ENCODE peak calls at places on chromosomes 6 and 20, in nine cellular contexts. One of them, this sample, is unnamed.

GRCh38 chr6:10411131-10411914 is 3.6 kb downstream of the TFAP2A start:
- DNase-seq in activated T-cell treated with anti-CD3 and anti-CD28 coated beads for 4 hours: no peak
- DNase-seq in NCI-H82: peak
- DNase-seq in osteocyte: no peak
- DNase-seq in stimulated activated CD4-positive, alpha-beta T cell treated with anti-CD3 and anti-CD28 coated beads, Interleukin-15, amount 100 ng/mL, for 24 hours: no peak
- DNase-seq in right cardiac atrium: no peak
- DNase-seq in ELF-1: no peak
- DNase-seq in SJSA1: peak
- DNase-seq in nucleus accumbens: no peak
- DNase-seq in this sample: peak

GRCh38 chr20:35643045-35643444 is 21.7 kb downstream of the CPNE1 start:
- DNase-seq in activated T-cell treated with anti-CD3 and anti-CD28 coated beads for 4 hours: no peak
- DNase-seq in NCI-H82: peak
- DNase-seq in SJSA1: no peak
- DNase-seq in nucleus accumbens: no peak
- DNase-seq in ELF-1: no peak
- DNase-seq in stimulated activated CD4-positive, alpha-beta T cell treated with anti-CD3 and anti-CD28 coated beads, Interleukin-15, amount 100 ng/mL, for 24 hours: no peak
- DNase-seq in osteocyte: no peak
- DNase-seq in right cardiac atrium: no peak
- DNase-seq in this sample: no peak

GRCh38 chr6:52538252-52538905 is 38.5 kb downstream of the TRAM2 start:
- DNase-seq in ELF-1: no peak
- DNase-seq in nucleus accumbens: no peak
- DNase-seq in SJSA1: peak
- DNase-seq in stimulated activated CD4-positive, alpha-beta T cell treated with anti-CD3 and anti-CD28 coated beads, Interleukin-15, amount 100 ng/mL, for 24 hours: no peak
- DNase-seq in right cardiac atrium: no peak
- DNase-seq in osteocyte: no peak
- DNase-seq in activated T-cell treated with anti-CD3 and anti-CD28 coated beads for 4 hours: no peak
- DNase-seq in NCI-H82: no peak
- DNase-seq in this sample: no peak

GRCh38 chr6:44966449-44967091 is 361.6 kb upstream of the RUNX2 start:
- DNase-seq in NCI-H82: peak
- DNase-seq in right cardiac atrium: no peak
- DNase-seq in ELF-1: no peak
- DNase-seq in SJSA1: peak
- DNase-seq in nucleus accumbens: no peak
- DNase-seq in osteocyte: no peak
- DNase-seq in stimulated activated CD4-positive, alpha-beta T cell treated with anti-CD3 and anti-CD28 coated beads, Interleukin-15, amount 100 ng/mL, for 24 hours: no peak
- DNase-seq in activated T-cell treated with anti-CD3 and anti-CD28 coated beads for 4 hours: no peak
- DNase-seq in this sample: peak

GRCh38 chr6:170371588-170371987 is 65.0 kb downstream of the FAM120B start:
- DNase-seq in osteocyte: no peak
- DNase-seq in ELF-1: peak
- DNase-seq in stimulated activated CD4-positive, alpha-beta T cell treated with anti-CD3 and anti-CD28 coated beads, Interleukin-15, amount 100 ng/mL, for 24 hours: no peak
- DNase-seq in nucleus accumbens: no peak
- DNase-seq in right cardiac atrium: peak
- DNase-seq in SJSA1: no peak
- DNase-seq in NCI-H82: peak
- DNase-seq in activated T-cell treated with anti-CD3 and anti-CD28 coated beads for 4 hours: no peak
- DNase-seq in this sample: no peak

GRCh38 chr20:23244916-23245552 is 105.6 kb upstream of the NXT1 start:
- DNase-seq in SJSA1: no peak
- DNase-seq in ELF-1: no peak
- DNase-seq in activated T-cell treated with anti-CD3 and anti-CD28 coated beads for 4 hours: no peak
- DNase-seq in osteocyte: no peak
- DNase-seq in nucleus accumbens: no peak
- DNase-seq in stimulated activated CD4-positive, alpha-beta T cell treated with anti-CD3 and anti-CD28 coated beads, Interleukin-15, amount 100 ng/mL, for 24 hours: no peak
- DNase-seq in right cardiac atrium: no peak
- DNase-seq in NCI-H82: no peak
- DNase-seq in this sample: no peak

GRCh38 chr6:81787313-81788068 is 35.0 kb upstream of the TENT5A start:
- DNase-seq in activated T-cell treated with anti-CD3 and anti-CD28 coated beads for 4 hours: no peak
- DNase-seq in stimulated activated CD4-positive, alpha-beta T cell treated with anti-CD3 and anti-CD28 coated beads, Interleukin-15, amount 100 ng/mL, for 24 hours: no peak
- DNase-seq in NCI-H82: peak
- DNase-seq in nucleus accumbens: no peak
- DNase-seq in SJSA1: no peak
- DNase-seq in ELF-1: no peak
- DNase-seq in osteocyte: no peak
- DNase-seq in right cardiac atrium: no peak
- DNase-seq in this sample: no peak

GRCh38 chr6:158813032-158813431 is 6.1 kb downstream of the EZR start:
- DNase-seq in right cardiac atrium: no peak
- DNase-seq in activated T-cell treated with anti-CD3 and anti-CD28 coated beads for 4 hours: no peak
- DNase-seq in ELF-1: no peak
- DNase-seq in nucleus accumbens: no peak
- DNase-seq in osteocyte: no peak
- DNase-seq in stimulated activated CD4-positive, alpha-beta T cell treated with anti-CD3 and anti-CD28 coated beads, Interleukin-15, amount 100 ng/mL, for 24 hours: no peak
- DNase-seq in SJSA1: no peak
- DNase-seq in NCI-H82: no peak
- DNase-seq in this sample: no peak

GRCh38 chr6:48078092-48078491 is 32.9 kb downstream of the PTCHD4 start:
- DNase-seq in activated T-cell treated with anti-CD3 and anti-CD28 coated beads for 4 hours: no peak
- DNase-seq in ELF-1: no peak
- DNase-seq in SJSA1: no peak
- DNase-seq in osteocyte: no peak
- DNase-seq in stimulated activated CD4-positive, alpha-beta T cell treated with anti-CD3 and anti-CD28 coated beads, Interleukin-15, amount 100 ng/mL, for 24 hours: no peak
- DNase-seq in right cardiac atrium: no peak
- DNase-seq in nucleus accumbens: no peak
- DNase-seq in NCI-H82: no peak
- DNase-seq in this sample: no peak

GRCh38 chr6:166236586-166236985 is 68.9 kb upstream of the TBXT start:
- DNase-seq in right cardiac atrium: no peak
- DNase-seq in SJSA1: no peak
- DNase-seq in nucleus accumbens: no peak
- DNase-seq in ELF-1: no peak
- DNase-seq in stimulated activated CD4-positive, alpha-beta T cell treated with anti-CD3 and anti-CD28 coated beads, Interleukin-15, amount 100 ng/mL, for 24 hours: no peak
- DNase-seq in NCI-H82: no peak
- DNase-seq in osteocyte: no peak
- DNase-seq in activated T-cell treated with anti-CD3 and anti-CD28 coated beads for 4 hours: no peak
- DNase-seq in this sample: no peak

GRCh38 chr6:101666256-101666655 is 272.7 kb downstream of the GRIK2 start:
- DNase-seq in stimulated activated CD4-positive, alpha-beta T cell treated with anti-CD3 and anti-CD28 coated beads, Interleukin-15, amount 100 ng/mL, for 24 hours: no peak
- DNase-seq in ELF-1: no peak
- DNase-seq in osteocyte: no peak
- DNase-seq in NCI-H82: no peak
- DNase-seq in activated T-cell treated with anti-CD3 and anti-CD28 coated beads for 4 hours: no peak
- DNase-seq in right cardiac atrium: no peak
- DNase-seq in nucleus accumbens: no peak
- DNase-seq in SJSA1: peak
- DNase-seq in this sample: no peak

GRCh38 chr20:20711413-20711812 is 1.0 kb downstream of the RALGAPA2 start:
- DNase-seq in ELF-1: no peak
- DNase-seq in stimulated activated CD4-positive, alpha-beta T cell treated with anti-CD3 and anti-CD28 coated beads, Interleukin-15, amount 100 ng/mL, for 24 hours: peak
- DNase-seq in NCI-H82: no peak
- DNase-seq in activated T-cell treated with anti-CD3 and anti-CD28 coated beads for 4 hours: no peak
- DNase-seq in SJSA1: no peak
- DNase-seq in right cardiac atrium: no peak
- DNase-seq in nucleus accumbens: no peak
- DNase-seq in osteocyte: no peak
- DNase-seq in this sample: no peak

GRCh38 chr6:114747995-114748625 is 405.3 kb upstream of the HS3ST5 start:
- DNase-seq in activated T-cell treated with anti-CD3 and anti-CD28 coated beads for 4 hours: no peak
- DNase-seq in stimulated activated CD4-positive, alpha-beta T cell treated with anti-CD3 and anti-CD28 coated beads, Interleukin-15, amount 100 ng/mL, for 24 hours: peak
- DNase-seq in osteocyte: peak
- DNase-seq in ELF-1: no peak
- DNase-seq in right cardiac atrium: peak
- DNase-seq in SJSA1: peak
- DNase-seq in NCI-H82: peak
- DNase-seq in nucleus accumbens: peak
- DNase-seq in this sample: peak

GRCh38 chr6:158040051-158040803 is 58.6 kb downstream of the SYNJ2 start:
- DNase-seq in osteocyte: no peak
- DNase-seq in activated T-cell treated with anti-CD3 and anti-CD28 coated beads for 4 hours: no peak
- DNase-seq in stimulated activated CD4-positive, alpha-beta T cell treated with anti-CD3 and anti-CD28 coated beads, Interleukin-15, amount 100 ng/mL, for 24 hours: peak
- DNase-seq in right cardiac atrium: no peak
- DNase-seq in nucleus accumbens: no peak
- DNase-seq in SJSA1: peak
- DNase-seq in ELF-1: peak
- DNase-seq in NCI-H82: no peak
- DNase-seq in this sample: peak

GRCh38 chr20:50762435-50763201 is 31.2 kb downstream of the PARD6B start:
- DNase-seq in osteocyte: peak
- DNase-seq in nucleus accumbens: peak
- DNase-seq in SJSA1: peak
- DNase-seq in activated T-cell treated with anti-CD3 and anti-CD28 coated beads for 4 hours: no peak
- DNase-seq in ELF-1: no peak
- DNase-seq in stimulated activated CD4-positive, alpha-beta T cell treated with anti-CD3 and anti-CD28 coated beads, Interleukin-15, amount 100 ng/mL, for 24 hours: no peak
- DNase-seq in NCI-H82: no peak
- DNase-seq in right cardiac atrium: peak
- DNase-seq in this sample: peak

GRCh38 chr6:27505209-27506027 is 32.5 kb upstream of the ZNF184 start:
- DNase-seq in SJSA1: peak
- DNase-seq in right cardiac atrium: no peak
- DNase-seq in ELF-1: peak
- DNase-seq in NCI-H82: peak
- DNase-seq in nucleus accumbens: no peak
- DNase-seq in activated T-cell treated with anti-CD3 and anti-CD28 coated beads for 4 hours: peak
- DNase-seq in osteocyte: no peak
- DNase-seq in stimulated activated CD4-positive, alpha-beta T cell treated with anti-CD3 and anti-CD28 coated beads, Interleukin-15, amount 100 ng/mL, for 24 hours: peak
- DNase-seq in this sample: peak

GRCh38 chr6:166693880-166694279 is 66.8 kb upstream of the RPS6KA2 start:
- DNase-seq in stimulated activated CD4-positive, alpha-beta T cell treated with anti-CD3 and anti-CD28 coated beads, Interleukin-15, amount 100 ng/mL, for 24 hours: no peak
- DNase-seq in right cardiac atrium: no peak
- DNase-seq in NCI-H82: no peak
- DNase-seq in nucleus accumbens: no peak
- DNase-seq in osteocyte: no peak
- DNase-seq in activated T-cell treated with anti-CD3 and anti-CD28 coated beads for 4 hours: no peak
- DNase-seq in ELF-1: no peak
- DNase-seq in SJSA1: no peak
- DNase-seq in this sample: no peak

GRCh38 chr20:59145926-59146800 is 17.5 kb upstream of the ZNF831 start:
- DNase-seq in activated T-cell treated with anti-CD3 and anti-CD28 coated beads for 4 hours: peak
- DNase-seq in SJSA1: no peak
- DNase-seq in right cardiac atrium: no peak
- DNase-seq in nucleus accumbens: no peak
- DNase-seq in NCI-H82: no peak
- DNase-seq in osteocyte: no peak
- DNase-seq in stimulated activated CD4-positive, alpha-beta T cell treated with anti-CD3 and anti-CD28 coated beads, Interleukin-15, amount 100 ng/mL, for 24 hours: peak
- DNase-seq in ELF-1: no peak
- DNase-seq in this sample: no peak

GRCh38 chr6:107110200-107110599 is 5.1 kb downstream of the BEND3 start:
- DNase-seq in nucleus accumbens: no peak
- DNase-seq in NCI-H82: no peak
- DNase-seq in ELF-1: no peak
- DNase-seq in osteocyte: no peak
- DNase-seq in right cardiac atrium: no peak
- DNase-seq in activated T-cell treated with anti-CD3 and anti-CD28 coated beads for 4 hours: no peak
- DNase-seq in SJSA1: no peak
- DNase-seq in stimulated activated CD4-positive, alpha-beta T cell treated with anti-CD3 and anti-CD28 coated beads, Interleukin-15, amount 100 ng/mL, for 24 hours: no peak
- DNase-seq in this sample: no peak

GRCh38 chr6:64984947-64985346 is 722.1 kb downstream of the EYS start:
- DNase-seq in nucleus accumbens: no peak
- DNase-seq in NCI-H82: no peak
- DNase-seq in osteocyte: no peak
- DNase-seq in stimulated activated CD4-positive, alpha-beta T cell treated with anti-CD3 and anti-CD28 coated beads, Interleukin-15, amount 100 ng/mL, for 24 hours: no peak
- DNase-seq in activated T-cell treated with anti-CD3 and anti-CD28 coated beads for 4 hours: no peak
- DNase-seq in right cardiac atrium: no peak
- DNase-seq in ELF-1: no peak
- DNase-seq in SJSA1: no peak
- DNase-seq in this sample: no peak

GRCh38 chr6:81997091-81997926 is 244.8 kb upstream of the TENT5A start:
- DNase-seq in ELF-1: no peak
- DNase-seq in stimulated activated CD4-positive, alpha-beta T cell treated with anti-CD3 and anti-CD28 coated beads, Interleukin-15, amount 100 ng/mL, for 24 hours: no peak
- DNase-seq in nucleus accumbens: no peak
- DNase-seq in activated T-cell treated with anti-CD3 and anti-CD28 coated beads for 4 hours: no peak
- DNase-seq in NCI-H82: no peak
- DNase-seq in osteocyte: no peak
- DNase-seq in SJSA1: peak
- DNase-seq in right cardiac atrium: no peak
- DNase-seq in this sample: peak

GRCh38 chr20:51354769-51355319 is 187.7 kb downstream of the NFATC2 start:
- DNase-seq in stimulated activated CD4-positive, alpha-beta T cell treated with anti-CD3 and anti-CD28 coated beads, Interleukin-15, amount 100 ng/mL, for 24 hours: no peak
- DNase-seq in NCI-H82: peak
- DNase-seq in ELF-1: no peak
- DNase-seq in SJSA1: peak
- DNase-seq in nucleus accumbens: no peak
- DNase-seq in osteocyte: no peak
- DNase-seq in right cardiac atrium: no peak
- DNase-seq in activated T-cell treated with anti-CD3 and anti-CD28 coated beads for 4 hours: no peak
- DNase-seq in this sample: peak

GRCh38 chr20:48066256-48066655 is 281.0 kb upstream of the SULF2 start:
- DNase-seq in activated T-cell treated with anti-CD3 and anti-CD28 coated beads for 4 hours: no peak
- DNase-seq in ELF-1: no peak
- DNase-seq in right cardiac atrium: no peak
- DNase-seq in SJSA1: no peak
- DNase-seq in nucleus accumbens: no peak
- DNase-seq in osteocyte: no peak
- DNase-seq in NCI-H82: no peak
- DNase-seq in stimulated activated CD4-positive, alpha-beta T cell treated with anti-CD3 and anti-CD28 coated beads, Interleukin-15, amount 100 ng/mL, for 24 hours: no peak
- DNase-seq in this sample: no peak

GRCh38 chr6:4612636-4613171 is 163.5 kb upstream of the CDYL start:
- DNase-seq in stimulated activated CD4-positive, alpha-beta T cell treated with anti-CD3 and anti-CD28 coated beads, Interleukin-15, amount 100 ng/mL, for 24 hours: no peak
- DNase-seq in right cardiac atrium: peak
- DNase-seq in activated T-cell treated with anti-CD3 and anti-CD28 coated beads for 4 hours: no peak
- DNase-seq in SJSA1: no peak
- DNase-seq in ELF-1: no peak
- DNase-seq in NCI-H82: no peak
- DNase-seq in nucleus accumbens: no peak
- DNase-seq in osteocyte: no peak
- DNase-seq in this sample: no peak

GRCh38 chr20:12199703-12200102 is 282.0 kb downstream of the BTBD3 start:
- DNase-seq in ELF-1: peak
- DNase-seq in activated T-cell treated with anti-CD3 and anti-CD28 coated beads for 4 hours: no peak
- DNase-seq in osteocyte: no peak
- DNase-seq in nucleus accumbens: no peak
- DNase-seq in stimulated activated CD4-positive, alpha-beta T cell treated with anti-CD3 and anti-CD28 coated beads, Interleukin-15, amount 100 ng/mL, for 24 hours: no peak
- DNase-seq in right cardiac atrium: no peak
- DNase-seq in SJSA1: no peak
- DNase-seq in NCI-H82: peak
- DNase-seq in this sample: no peak

GRCh38 chr20:53773792-53774371 is 180.2 kb upstream of the ZNF217 start:
- DNase-seq in nucleus accumbens: no peak
- DNase-seq in ELF-1: no peak
- DNase-seq in osteocyte: no peak
- DNase-seq in right cardiac atrium: no peak
- DNase-seq in stimulated activated CD4-positive, alpha-beta T cell treated with anti-CD3 and anti-CD28 coated beads, Interleukin-15, amount 100 ng/mL, for 24 hours: no peak
- DNase-seq in NCI-H82: no peak
- DNase-seq in SJSA1: peak
- DNase-seq in activated T-cell treated with anti-CD3 and anti-CD28 coated beads for 4 hours: no peak
- DNase-seq in this sample: peak

GRCh38 chr20:24814556-24815195 is 134.4 kb upstream of the CST7 start:
- DNase-seq in NCI-H82: no peak
- DNase-seq in SJSA1: no peak
- DNase-seq in ELF-1: no peak
- DNase-seq in nucleus accumbens: no peak
- DNase-seq in stimulated activated CD4-positive, alpha-beta T cell treated with anti-CD3 and anti-CD28 coated beads, Interleukin-15, amount 100 ng/mL, for 24 hours: no peak
- DNase-seq in right cardiac atrium: no peak
- DNase-seq in osteocyte: no peak
- DNase-seq in activated T-cell treated with anti-CD3 and anti-CD28 coated beads for 4 hours: no peak
- DNase-seq in this sample: no peak

GRCh38 chr6:89260832-89261231 is 43.7 kb upstream of the GABRR1 start:
- DNase-seq in NCI-H82: peak
- DNase-seq in SJSA1: no peak
- DNase-seq in right cardiac atrium: no peak
- DNase-seq in nucleus accumbens: no peak
- DNase-seq in osteocyte: peak
- DNase-seq in stimulated activated CD4-positive, alpha-beta T cell treated with anti-CD3 and anti-CD28 coated beads, Interleukin-15, amount 100 ng/mL, for 24 hours: no peak
- DNase-seq in ELF-1: no peak
- DNase-seq in activated T-cell treated with anti-CD3 and anti-CD28 coated beads for 4 hours: no peak
- DNase-seq in this sample: no peak

GRCh38 chr6:44278774-44279697 is 8.8 kb downstream of the TMEM151B start:
- DNase-seq in ELF-1: no peak
- DNase-seq in NCI-H82: no peak
- DNase-seq in nucleus accumbens: no peak
- DNase-seq in right cardiac atrium: no peak
- DNase-seq in osteocyte: no peak
- DNase-seq in stimulated activated CD4-positive, alpha-beta T cell treated with anti-CD3 and anti-CD28 coated beads, Interleukin-15, amount 100 ng/mL, for 24 hours: no peak
- DNase-seq in SJSA1: peak
- DNase-seq in activated T-cell treated with anti-CD3 and anti-CD28 coated beads for 4 hours: no peak
- DNase-seq in this sample: no peak

GRCh38 chr20:2937902-2938301 is 64.6 kb downstream of the PTPRA start:
- DNase-seq in SJSA1: no peak
- DNase-seq in right cardiac atrium: no peak
- DNase-seq in NCI-H82: no peak
- DNase-seq in nucleus accumbens: no peak
- DNase-seq in stimulated activated CD4-positive, alpha-beta T cell treated with anti-CD3 and anti-CD28 coated beads, Interleukin-15, amount 100 ng/mL, for 24 hours: no peak
- DNase-seq in osteocyte: no peak
- DNase-seq in ELF-1: no peak
- DNase-seq in activated T-cell treated with anti-CD3 and anti-CD28 coated beads for 4 hours: no peak
- DNase-seq in this sample: no peak

GRCh38 chr20:33669224-33669623 is 2.5 kb downstream of the ACTL10 start:
- DNase-seq in activated T-cell treated with anti-CD3 and anti-CD28 coated beads for 4 hours: no peak
- DNase-seq in stimulated activated CD4-positive, alpha-beta T cell treated with anti-CD3 and anti-CD28 coated beads, Interleukin-15, amount 100 ng/mL, for 24 hours: no peak
- DNase-seq in NCI-H82: no peak
- DNase-seq in nucleus accumbens: no peak
- DNase-seq in SJSA1: no peak
- DNase-seq in right cardiac atrium: no peak
- DNase-seq in osteocyte: no peak
- DNase-seq in ELF-1: no peak
- DNase-seq in this sample: no peak

This sample was measured in ACHN.